ENCODE peak calls at places on chromosomes 4 and X, in five cellular contexts. One of them, this sample, is unnamed.

GRCh38 chr4:183852910-183853555 is 52.1 kb upstream of the STOX2 start:
- DNase-seq in AG09309: no peak
- DNase-seq in MV-4-11: no peak
- DNase-seq in nephron progenitor cell: no peak
- DNase-seq in Karpas-422: no peak
- DNase-seq in this sample: no peak

GRCh38 chr4:13481569-13481968 is 2.6 kb downstream of the RAB28 start:
- DNase-seq in AG09309: peak; percentile 5
- DNase-seq in MV-4-11: peak; percentile 58
- DNase-seq in nephron progenitor cell: no peak
- DNase-seq in Karpas-422: peak; percentile 54
- DNase-seq in this sample: no peak

GRCh38 chrX:20265726-20266681 is 705 bp downstream of the RPS6KA3 start:
- DNase-seq in AG09309: no peak
- DNase-seq in MV-4-11: peak; percentile 16
- DNase-seq in nephron progenitor cell: peak; percentile 30
- DNase-seq in Karpas-422: peak; percentile 76
- DNase-seq in this sample: peak; percentile 58

GRCh38 chrX:13888284-13888683 is 71.4 kb upstream of the GPM6B start:
- DNase-seq in AG09309: no peak
- DNase-seq in MV-4-11: no peak
- DNase-seq in nephron progenitor cell: no peak
- DNase-seq in Karpas-422: no peak
- DNase-seq in this sample: no peak

GRCh38 chrX:40949071-40949470 is 136.2 kb upstream of the USP9X start:
- DNase-seq in AG09309: no peak
- DNase-seq in MV-4-11: no peak
- DNase-seq in nephron progenitor cell: no peak
- DNase-seq in Karpas-422: no peak
- DNase-seq in this sample: no peak

GRCh38 chr4:66972087-66972486 is 573.2 kb downstream of the CENPC start:
- DNase-seq in AG09309: no peak
- DNase-seq in MV-4-11: no peak
- DNase-seq in nephron progenitor cell: no peak
- DNase-seq in Karpas-422: no peak
- DNase-seq in this sample: no peak

GRCh38 chrX:68072016-68072415 is 361.3 kb downstream of the OPHN1 start:
- DNase-seq in AG09309: no peak
- DNase-seq in MV-4-11: no peak
- DNase-seq in nephron progenitor cell: no peak
- DNase-seq in Karpas-422: no peak
- DNase-seq in this sample: no peak

GRCh38 chr4:35883108-35883507 is 361.2 kb downstream of the ARAP2 start:
- DNase-seq in AG09309: no peak
- DNase-seq in MV-4-11: no peak
- DNase-seq in nephron progenitor cell: no peak
- DNase-seq in Karpas-422: no peak
- DNase-seq in this sample: no peak

GRCh38 chrX:140425712-140426395 is 79.0 kb downstream of the SOX3 start:
- DNase-seq in AG09309: no peak
- DNase-seq in MV-4-11: no peak
- DNase-seq in nephron progenitor cell: no peak
- DNase-seq in Karpas-422: no peak
- DNase-seq in this sample: no peak

GRCh38 chrX:120305531-120306145 is 5.6 kb downstream of the TMEM255A start:
- DNase-seq in AG09309: no peak
- DNase-seq in MV-4-11: peak; percentile 35
- DNase-seq in nephron progenitor cell: peak; percentile 20
- DNase-seq in Karpas-422: no peak
- DNase-seq in this sample: no peak

GRCh38 chrX:43456056-43456455 is 200.0 kb upstream of the MAOA start:
- DNase-seq in AG09309: no peak
- DNase-seq in MV-4-11: no peak
- DNase-seq in nephron progenitor cell: peak; percentile 22
- DNase-seq in Karpas-422: no peak
- DNase-seq in this sample: peak; percentile 22

GRCh38 chr4:60590116-60590515 is 610.0 kb upstream of the ADGRL3 start:
- DNase-seq in AG09309: no peak
- DNase-seq in MV-4-11: no peak
- DNase-seq in nephron progenitor cell: no peak
- DNase-seq in Karpas-422: no peak
- DNase-seq in this sample: no peak

GRCh38 chrX:147351644-147352043 is 537.1 kb upstream of the CXorf51A start:
- DNase-seq in AG09309: no peak
- DNase-seq in MV-4-11: no peak
- DNase-seq in nephron progenitor cell: no peak
- DNase-seq in Karpas-422: no peak
- DNase-seq in this sample: no peak

GRCh38 chr4:1978741-1979476 is 29.9 kb downstream of the NELFA start:
- DNase-seq in AG09309: no peak
- DNase-seq in MV-4-11: no peak
- DNase-seq in nephron progenitor cell: no peak
- DNase-seq in Karpas-422: no peak
- DNase-seq in this sample: no peak

This sample was measured in D341Med.